ENCODE peak calls at places on chromosomes 2 and 18, in four cellular contexts. One of them, this sample, is unnamed.

GRCh38 chr2:235595420-235596010 is 101.7 kb downstream of the AGAP1 start:
- DNase-seq in activated T-cell treated with anti-CD3 and anti-CD28 coated beads for 1 hour: no peak
- DNase-seq in dorsolateral prefrontal cortex: peak; percentile 86
- DNase-seq in ELF-1: peak; percentile 81
- DNase-seq in this sample: peak; percentile 37

GRCh38 chr2:24871852-24872323 is 48.1 kb downstream of the ADCY3 start:
- DNase-seq in activated T-cell treated with anti-CD3 and anti-CD28 coated beads for 1 hour: no peak
- DNase-seq in dorsolateral prefrontal cortex: no peak
- DNase-seq in ELF-1: no peak
- DNase-seq in this sample: no peak

GRCh38 chr2:101464841-101465240 is 10.1 kb downstream of the RFX8 start:
- DNase-seq in activated T-cell treated with anti-CD3 and anti-CD28 coated beads for 1 hour: no peak
- DNase-seq in dorsolateral prefrontal cortex: no peak
- DNase-seq in ELF-1: no peak
- DNase-seq in this sample: no peak

GRCh38 chr18:79611040-79611681 is 68.4 kb upstream of the CTDP1 start:
- DNase-seq in activated T-cell treated with anti-CD3 and anti-CD28 coated beads for 1 hour: no peak
- DNase-seq in dorsolateral prefrontal cortex: peak; percentile 17
- DNase-seq in ELF-1: peak; percentile 76
- DNase-seq in this sample: peak; percentile 18

GRCh38 chr18:80192653-80193385 is 54.5 kb downstream of the PARD6G start:
- DNase-seq in activated T-cell treated with anti-CD3 and anti-CD28 coated beads for 1 hour: no peak
- DNase-seq in dorsolateral prefrontal cortex: no peak
- DNase-seq in ELF-1: no peak
- DNase-seq in this sample: no peak

GRCh38 chr2:128408349-128409305 is 90.0 kb upstream of the HS6ST1 start:
- DNase-seq in activated T-cell treated with anti-CD3 and anti-CD28 coated beads for 1 hour: no peak
- DNase-seq in dorsolateral prefrontal cortex: no peak
- DNase-seq in ELF-1: no peak
- DNase-seq in this sample: no peak

GRCh38 chr2:165469417-165469816 is at the start of gene CSRNP3:
- DNase-seq in activated T-cell treated with anti-CD3 and anti-CD28 coated beads for 1 hour: no peak
- DNase-seq in dorsolateral prefrontal cortex: peak; percentile 77
- DNase-seq in ELF-1: peak; percentile 83
- DNase-seq in this sample: peak; percentile 92

GRCh38 chr2:41410011-41410410 is 637.8 kb upstream of the PKDCC start:
- DNase-seq in activated T-cell treated with anti-CD3 and anti-CD28 coated beads for 1 hour: no peak
- DNase-seq in dorsolateral prefrontal cortex: no peak
- DNase-seq in ELF-1: no peak
- DNase-seq in this sample: peak; percentile 52

GRCh38 chr2:198374375-198375072 is 570.1 kb downstream of the PLCL1 start:
- DNase-seq in activated T-cell treated with anti-CD3 and anti-CD28 coated beads for 1 hour: no peak
- DNase-seq in dorsolateral prefrontal cortex: peak; percentile 43
- DNase-seq in ELF-1: peak; percentile 4
- DNase-seq in this sample: peak; percentile 64